ENCODE peak calls at places on chromosomes 4 and X, in six cellular contexts. H is dermis blood vessel endothelial cell; S is activated CD4-positive, CD25-positive, alpha-beta regulatory T cell; U is glutamatergic neuron; C is NCI-H345; G is astrocyte of the spinal cord. Y is an unnamed sample.

GRCh38 chrX:97372006-97372766 is 488.5 kb downstream of the RPA4 start:
- DNase-seq in H (no peak), S (no peak), U (no peak), C (peak; percentile 62), G (no peak), Y (no peak)

GRCh38 chrX:84168095-84168494 is 19.9 kb downstream of the RPS6KA6 start:
- DNase-seq in S (no peak), C (no peak), H (peak; percentile 7), G (no peak), U (no peak), Y (no peak)

GRCh38 chr4:159697322-159698283 is 594.7 kb downstream of the RAPGEF2 start:
- DNase-seq in C (no peak), H (no peak), S (no peak), U (no peak), G (no peak), Y (no peak)

GRCh38 chrX:72308566-72309296 is 3.0 kb upstream of the CITED1 start:
- DNase-seq in U (peak; percentile 85), H (peak; percentile 64), S (no peak), G (peak; percentile 67), C (peak; percentile 71), Y (peak; percentile 33)

GRCh38 chrX:18354369-18355329 is at the start of gene SCML2:
- DNase-seq in C (peak; percentile 28), G (peak; percentile 13), S (no peak), U (peak; percentile 62), H (peak; percentile 31), Y (no peak)

GRCh38 chr4:54155936-54156335 is 56.0 kb downstream of the GSX2 start:
- DNase-seq in H (no peak), G (no peak), S (no peak), C (no peak), U (no peak), Y (no peak)

GRCh38 chr4:52126946-52127345 is 75.8 kb downstream of the SPATA18 start:
- DNase-seq in S (no peak), H (no peak), G (peak; percentile 16), U (peak; percentile 27), C (peak; percentile 59), Y (no peak)

GRCh38 chrX:68454476-68455150 is 21.3 kb upstream of the OPHN1 start:
- DNase-seq in G (no peak), H (no peak), S (no peak), C (no peak), U (no peak), Y (no peak)

GRCh38 chr4:48778431-48779094 is 1.5 kb downstream of the FRYL start:
- DNase-seq in S (no peak), U (no peak), G (peak; percentile 49), H (no peak), C (no peak), Y (no peak)

GRCh38 chr4:185721190-185721948 is 90.6 kb downstream of the SORBS2 start:
- DNase-seq in U (no peak), S (no peak), C (no peak), H (no peak), G (no peak), Y (no peak)